ENCODE peak calls at places on chromosomes 7 and 10, in seven cellular contexts. V is GM20000, I is neural crest cell, P is NB4, O is Panc1, G is heart left ventricle, F is breast epithelium. Z is an unnamed sample.

GRCh38 chr7:674454-675410 is 51.8 kb upstream of the DNAAF5 start:
- DNase-seq in V (no peak), I (no peak), P (no peak), O (no peak), G (no peak), F (no peak), Z (no peak)

GRCh38 chr10:44648691-44649090 is 262.4 kb upstream of the TMEM72 start:
- DNase-seq in V (no peak), I (no peak), P (no peak), O (no peak), G (no peak), F (no peak), Z (no peak)

GRCh38 chr10:77516575-77516974 is 121.0 kb downstream of the KCNMA1 start:
- DNase-seq in V (no peak), I (no peak), P (no peak), O (no peak), G (no peak), F (no peak), Z (no peak)

GRCh38 chr7:130758429-130759056 is 24.5 kb upstream of the KLF14 start:
- DNase-seq in V (peak; percentile 49), I (no peak), P (peak; percentile 75), O (peak; percentile 33), G (no peak), F (no peak), Z (no peak)

GRCh38 chr10:117823980-117824379 is 222.8 kb downstream of the RAB11FIP2 start:
- DNase-seq in V (no peak), I (no peak), P (no peak), O (no peak), G (no peak), F (no peak), Z (no peak)

GRCh38 chr10:44045020-44045419 is 339.9 kb downstream of the CXCL12 start:
- DNase-seq in V (no peak), I (no peak), P (no peak), O (no peak), G (peak; percentile 46), F (no peak), Z (no peak)

GRCh38 chr10:101182936-101183335 is 46.3 kb downstream of the LBX1 start:
- DNase-seq in V (no peak), I (no peak), P (no peak), O (no peak), G (no peak), F (no peak), Z (no peak)

GRCh38 chr7:113015038-113015645 is 71.5 kb downstream of the GPR85 start:
- DNase-seq in V (no peak), I (no peak), P (peak; percentile 46), O (no peak), G (no peak), F (no peak), Z (no peak)

GRCh38 chr10:84333864-84334451 is 5.6 kb downstream of the CCSER2 start:
- DNase-seq in V (peak; percentile 56), I (no peak), P (peak; percentile 37), O (no peak), G (no peak), F (no peak), Z (no peak)

GRCh38 chr10:7593905-7594304 is 72.9 kb downstream of the ITIH5 start:
- DNase-seq in V (no peak), I (no peak), P (no peak), O (no peak), G (no peak), F (no peak), Z (no peak)

GRCh38 chr10:100829103-100829870 is 83.5 kb upstream of the SLF2 start:
- DNase-seq in V (peak; percentile 63), I (no peak), P (no peak), O (no peak), G (no peak), F (peak; percentile 9), Z (no peak)

GRCh38 chr10:70851597-70852475 is 36.1 kb downstream of the SGPL1 start:
- DNase-seq in V (no peak), I (no peak), P (no peak), O (no peak), G (no peak), F (no peak), Z (no peak)

GRCh38 chr7:39238209-39238869 is 260.6 kb downstream of the POU6F2 start:
- DNase-seq in V (no peak), I (no peak), P (no peak), O (no peak), G (no peak), F (no peak), Z (no peak)

GRCh38 chr10:89390875-89391576 is 1.4 kb upstream of the IFIT1 start:
- DNase-seq in V (no peak), I (no peak), P (no peak), O (no peak), G (no peak), F (no peak), Z (no peak)

GRCh38 chr7:158317238-158318205 is 270.1 kb downstream of the PTPRN2 start:
- DNase-seq in V (no peak), I (peak; percentile 80), P (no peak), O (no peak), G (no peak), F (no peak), Z (no peak)

GRCh38 chr10:96850825-96851224 is 18.7 kb downstream of the LCOR start:
- DNase-seq in V (no peak), I (no peak), P (no peak), O (peak; percentile 67), G (no peak), F (no peak), Z (no peak)

GRCh38 chr7:94580601-94581000 is 71.0 kb downstream of the CASD1 start:
- DNase-seq in V (no peak), I (no peak), P (no peak), O (no peak), G (no peak), F (no peak), Z (no peak)

GRCh38 chr7:43217055-43217454 is 104.6 kb downstream of the HECW1 start:
- DNase-seq in V (no peak), I (no peak), P (no peak), O (no peak), G (no peak), F (no peak), Z (no peak)

DNA sequence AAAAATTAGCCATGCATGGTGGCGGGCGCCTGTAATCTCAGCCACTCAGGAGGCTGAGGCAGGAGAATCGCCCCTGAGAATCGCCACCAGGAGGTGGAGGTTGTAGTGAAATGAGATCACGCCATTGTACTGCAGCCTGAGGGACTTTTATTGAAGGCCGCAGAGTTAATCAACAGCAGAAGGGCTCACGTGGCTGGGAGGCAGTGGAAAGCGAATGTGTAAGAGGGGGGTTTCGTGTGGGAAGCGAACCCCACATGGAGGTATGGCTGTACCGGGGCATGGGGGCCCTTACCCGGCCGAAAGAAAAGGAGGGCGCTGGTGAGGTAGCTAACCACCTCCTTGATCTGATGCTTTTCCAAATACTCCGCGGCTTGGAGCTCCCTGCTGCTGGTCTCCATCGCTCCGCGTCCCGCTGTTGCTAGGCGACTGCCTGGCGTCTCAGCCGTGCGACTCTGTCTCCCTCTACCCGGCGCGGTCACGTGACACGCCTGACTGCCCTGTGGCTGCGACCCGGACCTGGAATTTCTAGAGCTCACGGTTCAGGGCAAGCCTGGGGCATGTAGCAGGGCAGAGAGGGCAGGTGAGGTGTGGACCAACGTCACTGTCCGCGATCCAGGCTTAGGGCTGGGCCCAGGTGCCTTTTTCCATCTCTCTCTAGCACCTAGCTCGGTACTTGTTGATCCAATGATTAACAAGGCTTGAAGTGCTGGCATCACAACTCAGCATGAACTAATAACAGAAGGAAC is at the start of gene EFCAB10:
- DNase-seq in V (peak; percentile 76), I (peak; percentile 79), P (no peak), O (peak; percentile 59), G (peak; percentile 32), F (peak; percentile 52), Z (peak; percentile 84)
- TF ChIP-seq CTCF in V (no peak), I (peak; percentile 40), P (no peak), O (no peak), G (no peak), F (no peak), Z (no peak)

GRCh38 chr7:37818023-37818422 is 30.4 kb upstream of the NME8 start:
- DNase-seq in V (no peak), I (no peak), P (no peak), O (no peak), G (no peak), F (no peak), Z (no peak)
- TF ChIP-seq CTCF in V (no peak), I (no peak), P (no peak), O (no peak), G (no peak), F (no peak), Z (no peak)

GRCh38 chr7:123460616-123461015 is 73.8 kb downstream of the IQUB start:
- DNase-seq in V (no peak), I (no peak), P (no peak), O (no peak), G (no peak), F (no peak), Z (no peak)

GRCh38 chr7:123455965-123456364 is 78.4 kb downstream of the IQUB start:
- DNase-seq in V (no peak), I (no peak), P (no peak), O (no peak), G (no peak), F (no peak), Z (no peak)
- TF ChIP-seq CTCF in V (no peak), I (no peak), P (no peak), O (no peak), G (no peak), F (no peak), Z (no peak)

GRCh38 chr7:40418445-40418844 is 283.6 kb downstream of the SUGCT start:
- DNase-seq in V (no peak), I (no peak), P (no peak), O (no peak), G (no peak), F (no peak), Z (no peak)
- TF ChIP-seq CTCF in V (no peak), I (no peak), P (no peak), O (no peak), G (no peak), F (no peak), Z (no peak)

GRCh38 chr7:155119801-155120382 is 49.8 kb downstream of the HTR5A start:
- DNase-seq in V (no peak), I (no peak), P (no peak), O (no peak), G (no peak), F (no peak), Z (no peak)

GRCh38 chr7:155120460-155120859 is 50.3 kb downstream of the HTR5A start:
- DNase-seq in V (no peak), I (no peak), P (no peak), O (no peak), G (no peak), F (no peak), Z (no peak)

DNA sequence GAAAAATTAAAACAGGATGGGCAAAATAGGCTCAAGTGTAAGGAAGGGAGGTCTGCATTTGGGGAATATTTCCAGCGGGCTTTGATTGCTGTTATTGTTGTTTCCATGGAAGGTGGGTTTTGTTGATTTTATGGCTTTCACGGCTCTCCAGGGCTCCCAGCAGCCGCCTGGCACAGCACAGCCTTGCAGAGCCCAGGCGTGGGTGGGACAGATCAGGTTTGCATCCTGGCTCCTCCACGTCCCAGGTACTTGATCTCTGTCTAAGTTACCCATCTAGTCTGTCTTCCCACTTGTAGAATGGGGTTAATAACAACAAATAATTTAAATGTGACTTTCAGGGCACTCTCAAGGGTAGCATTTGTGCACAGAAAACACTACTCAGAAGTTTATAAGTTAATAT is 45.2 kb downstream of the HTR5A start:
- DNase-seq in V (no peak), I (no peak), P (no peak), O (no peak), G (no peak), F (no peak), Z (no peak)
- TF ChIP-seq CTCF in V (no peak), I (no peak), P (no peak), O (no peak), G (no peak), F (no peak), Z (no peak)